ENCODE peak calls at places on chromosome 11, in five cellular contexts. W, X, I, K and E are unnamed samples.

GRCh38 chr11:77411238-77411637 is 62.7 kb downstream of the PAK1 start:
- DNase-seq in W (peak; percentile 66), X (no peak), I (peak; percentile 11), K (no peak), E (peak; percentile 62)

GRCh38 chr11:106231591-106231990 is 154.1 kb downstream of the AASDHPPT start:
- DNase-seq in W (no peak), X (no peak), I (no peak), K (no peak), E (no peak)

GRCh38 chr11:10878408-10879214 is 20.8 kb upstream of the ZBED5 start:
- DNase-seq in W (no peak), X (peak; percentile 47), I (peak; percentile 81), K (peak; percentile 19), E (no peak)

GRCh38 chr11:122097419-122098001 is 18.5 kb downstream of the BLID start:
- DNase-seq in W (no peak), X (peak; percentile 32), I (no peak), K (no peak), E (no peak)

GRCh38 chr11:106493751-106494150 is 416.3 kb downstream of the AASDHPPT start:
- DNase-seq in W (no peak), X (no peak), I (no peak), K (no peak), E (no peak)

GRCh38 chr11:45162916-45163879 is 16.8 kb downstream of the PRDM11 start:
- DNase-seq in W (peak; percentile 57), X (no peak), I (no peak), K (no peak), E (no peak)

GRCh38 chr11:76838422-76839068 is 22.2 kb upstream of the ACER3 start:
- DNase-seq in W (no peak), X (no peak), I (peak; percentile 55), K (no peak), E (no peak)

GRCh38 chr11:47376183-47376542 is 2.2 kb downstream of the SPI1 start:
- DNase-seq in W (no peak), X (no peak), I (no peak), K (no peak), E (no peak)

GRCh38 chr11:8985462-8985861 is 18.3 kb downstream of the NRIP3 start:
- DNase-seq in W (no peak), X (no peak), I (no peak), K (no peak), E (no peak)
- H3K27ac ChIP-seq in W (no peak overlapping the region), X (no peak overlapping the region), I (no peak overlapping the region), K (no peak overlapping the region), E (no peak overlapping the region)

DNA sequence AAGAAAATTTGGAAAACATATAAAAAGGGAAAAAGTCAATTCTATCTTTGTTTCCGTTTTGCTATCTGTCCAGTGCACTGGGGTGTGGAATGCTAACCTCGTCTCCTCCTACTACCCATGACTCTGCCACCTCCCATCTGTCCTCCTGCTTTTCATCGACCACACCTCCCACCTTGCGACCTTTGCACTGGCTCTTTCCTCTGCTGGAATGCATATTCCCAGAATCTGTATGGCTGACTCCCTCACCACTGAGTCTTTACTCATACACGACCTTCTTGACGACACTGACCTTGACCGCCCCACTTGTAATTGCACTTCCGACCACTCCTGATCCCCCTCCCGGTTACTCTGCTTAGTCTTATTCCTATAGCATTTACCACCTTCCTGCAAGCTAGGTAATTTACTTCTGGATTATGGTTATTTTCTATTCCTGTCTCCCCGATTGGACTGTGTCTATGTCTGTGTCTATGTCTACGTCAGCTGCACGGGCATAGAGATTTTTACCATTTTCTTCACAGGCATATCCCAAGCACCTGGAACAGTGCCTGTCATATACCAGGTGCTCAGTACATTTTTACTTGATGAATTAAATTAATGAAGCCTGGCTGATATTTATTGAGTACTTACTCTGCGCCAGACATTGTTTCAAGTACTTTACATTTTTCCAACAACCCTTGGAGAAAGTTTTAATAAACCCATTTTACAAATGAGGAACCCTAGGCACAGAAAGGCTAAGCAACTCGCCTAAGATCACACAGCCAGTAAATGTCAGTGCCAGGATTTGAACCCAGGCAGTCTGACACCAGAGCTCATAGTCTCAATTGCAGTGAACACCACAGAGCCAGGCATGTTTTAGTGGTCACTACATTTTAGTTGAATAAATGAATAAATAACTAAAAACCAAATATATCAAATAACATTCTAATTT is 89.3 kb upstream of the SLC22A12 start:
- DNase-seq in W (no peak), X (no peak), I (no peak), K (no peak), E (no peak)
- TF ChIP-seq EP300 in W (no peak), X (no peak), I (no peak), K (no peak), E (no peak)

GRCh38 chr11:99968336-99968735 is 718.8 kb upstream of the ARHGAP42 start:
- DNase-seq in W (no peak), X (no peak), I (no peak), K (no peak), E (no peak)

GRCh38 chr11:99979052-99979451 is 708.0 kb upstream of the ARHGAP42 start:
- DNase-seq in W (no peak), X (no peak), I (no peak), K (no peak), E (no peak)

DNA sequence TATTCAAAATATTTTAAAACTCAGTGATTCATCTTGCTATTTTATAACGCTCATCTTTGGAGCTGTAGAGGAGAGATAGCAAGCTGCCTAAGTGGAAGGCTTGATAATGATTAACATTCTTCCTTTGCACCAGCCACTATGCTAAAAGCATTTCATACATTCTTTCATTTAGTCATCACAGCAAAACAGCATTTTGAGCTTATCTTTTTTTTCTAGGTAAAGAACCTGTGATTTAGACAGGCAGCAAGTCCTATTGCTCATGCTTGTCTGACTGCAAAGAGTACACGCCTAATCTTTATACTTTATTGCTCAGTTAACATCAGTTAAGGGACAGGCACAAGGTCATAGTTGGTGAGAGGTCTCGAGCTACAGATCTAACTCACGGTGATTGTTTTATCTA is 713.1 kb upstream of the ARHGAP42 start:
- DNase-seq in W (no peak), X (no peak), I (peak; percentile 21), K (no peak), E (no peak)
- H3K27ac ChIP-seq in W (no peak overlapping the region), X (no peak overlapping the region), I (peak overlapping the region; percentile 55), K (no peak overlapping the region), E (no peak overlapping the region)

DNA sequence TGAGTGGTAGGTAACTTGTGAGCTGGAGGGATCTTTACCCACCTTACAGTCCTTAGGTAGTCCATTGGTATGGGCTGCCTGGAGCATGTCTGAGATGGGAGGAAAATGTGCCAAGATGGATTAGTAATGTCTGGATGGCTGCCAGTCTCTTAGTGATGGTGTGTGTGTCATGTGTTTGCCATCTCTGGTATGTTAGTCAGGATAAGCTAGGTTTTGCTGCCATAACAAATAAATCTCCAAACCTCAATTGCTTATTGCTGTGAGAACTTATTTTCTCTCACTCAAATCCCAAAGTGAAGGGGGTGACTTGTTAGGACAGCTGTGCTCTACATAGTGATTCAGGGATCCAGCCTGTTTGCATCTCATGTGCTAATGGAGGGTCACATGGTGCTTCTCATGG is 40.9 kb upstream of the MYEOV start:
- DNase-seq in W (peak; percentile 21), X (no peak), I (peak; percentile 49), K (no peak), E (no peak)
- TF ChIP-seq EP300 in W (no peak), X (no peak), I (no peak), K (no peak), E (no peak)

GRCh38 chr11:119529063-119529845 is 106.3 kb upstream of the THY1 start:
- DNase-seq in W (peak; percentile 55), X (no peak), I (no peak), K (no peak), E (peak; percentile 17)

GRCh38 chr11:119531623-119532022 is 108.7 kb upstream of the THY1 start:
- DNase-seq in W (peak; percentile 34), X (no peak), I (no peak), K (no peak), E (no peak)

GRCh38 chr11:119531091-119531490 is 108.1 kb upstream of the THY1 start:
- DNase-seq in W (peak; percentile 18), X (no peak), I (no peak), K (no peak), E (peak; percentile 10)

GRCh38 chr11:119530503-119530902 is 107.5 kb upstream of the THY1 start:
- DNase-seq in W (no peak), X (no peak), I (no peak), K (no peak), E (peak; percentile 5)

DNA sequence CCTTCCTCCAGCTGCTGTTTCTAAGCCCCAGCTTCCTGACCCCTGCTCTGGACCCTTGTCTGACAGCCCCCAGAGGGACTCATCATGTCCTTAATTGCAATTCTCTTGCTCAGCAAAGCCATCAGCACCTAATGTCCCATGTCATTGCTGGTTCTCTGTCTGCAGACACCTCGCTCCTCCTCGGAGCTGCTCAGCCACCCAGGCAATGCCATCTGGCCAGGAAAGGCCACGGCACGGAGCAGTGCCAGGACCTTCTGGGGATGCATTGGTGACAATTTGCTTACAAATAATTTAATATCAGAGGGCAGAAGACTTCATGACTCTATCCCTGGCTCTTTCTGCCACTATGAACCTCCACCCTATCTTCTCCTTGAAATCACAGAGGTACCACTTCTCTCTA is 107.0 kb upstream of the THY1 start:
- DNase-seq in W (no peak), X (no peak), I (no peak), K (no peak), E (no peak)
- H3K27ac ChIP-seq in W (no peak overlapping the region), X (no peak overlapping the region), I (no peak overlapping the region), K (no peak overlapping the region), E (no peak overlapping the region)